ENCODE peak calls at places on chromosome 13, in six cellular contexts. F is mammary epithelial cell, H is MM.1S, Z is GM23338, J is colonic mucosa, T is body of pancreas. D is an unnamed sample. For H3K4me1 and H3K36me3, the result is how much of the 10 kb centered on the place peaks cover.

GRCh38 chr13:76632388-76633044 is 253.7 kb downstream of the KCTD12 start:
- DNase-seq in F (no peak), Z (peak), J (no peak), T (no peak), H (peak), D (peak)

GRCh38 chr13:77741587-77741972 is 44.1 kb downstream of the SLAIN1 start:
- DNase-seq in J (no peak), Z (no peak), H (no peak), F (no peak), T (no peak), D (no peak)

GRCh38 chr13:26679945-26680516 is 80.6 kb downstream of the GPR12 start:
- DNase-seq in F (no peak), T (no peak), J (no peak), H (no peak), Z (peak), D (no peak)

GRCh38 chr13:77698211-77699058 is 948 bp downstream of the SLAIN1 start:
- DNase-seq in F (no peak), H (peak), Z (peak), J (peak), T (peak), D (peak)

GRCh38 chr13:102897371-102898138 is 51.7 kb downstream of the ERCC5 start:
- DNase-seq in J (no peak), T (no peak), H (no peak), F (no peak), Z (no peak), D (no peak)

GRCh38 chr13:21688056-21688455 is 17.2 kb downstream of the FGF9 start:
- DNase-seq in H (no peak), F (peak), T (no peak), Z (no peak), J (no peak), D (no peak)

GRCh38 chr13:70630247-70630646 is 522.0 kb upstream of the KLHL1 start:
- DNase-seq in Z (peak), H (no peak), J (no peak), F (no peak), T (no peak), D (no peak)

GRCh38 chr13:51971520-51972426 is 39.5 kb downstream of the ATP7B start:
- DNase-seq in F (no peak), T (no peak), H (no peak), J (no peak), Z (no peak), D (no peak)

GRCh38 chr13:100314132-100314910 is 225.4 kb downstream of the PCCA start:
- DNase-seq in H (no peak), J (no peak), T (no peak), Z (no peak), F (peak), D (no peak)

GRCh38 chr13:95411641-95412040 is 110.4 kb upstream of the ABCC4 start:
- DNase-seq in Z (no peak), J (no peak), T (no peak), H (no peak), F (peak), D (no peak)

GRCh38 chr13:23739597-23739996 is 149.6 kb downstream of the MIPEP start:
- DNase-seq in F (no peak), J (no peak), T (no peak), H (no peak), Z (no peak), D (no peak)

GRCh38 chr13:113816248-113816924 is 47.5 kb downstream of the GAS6 start:
- DNase-seq in H (no peak), T (no peak), F (no peak), Z (no peak), J (no peak), D (no peak)
- H3K4me1 ChIP-seq in H (under half), T (under half), F (under half), Z (under half), J (under half), D (under half)

DNA sequence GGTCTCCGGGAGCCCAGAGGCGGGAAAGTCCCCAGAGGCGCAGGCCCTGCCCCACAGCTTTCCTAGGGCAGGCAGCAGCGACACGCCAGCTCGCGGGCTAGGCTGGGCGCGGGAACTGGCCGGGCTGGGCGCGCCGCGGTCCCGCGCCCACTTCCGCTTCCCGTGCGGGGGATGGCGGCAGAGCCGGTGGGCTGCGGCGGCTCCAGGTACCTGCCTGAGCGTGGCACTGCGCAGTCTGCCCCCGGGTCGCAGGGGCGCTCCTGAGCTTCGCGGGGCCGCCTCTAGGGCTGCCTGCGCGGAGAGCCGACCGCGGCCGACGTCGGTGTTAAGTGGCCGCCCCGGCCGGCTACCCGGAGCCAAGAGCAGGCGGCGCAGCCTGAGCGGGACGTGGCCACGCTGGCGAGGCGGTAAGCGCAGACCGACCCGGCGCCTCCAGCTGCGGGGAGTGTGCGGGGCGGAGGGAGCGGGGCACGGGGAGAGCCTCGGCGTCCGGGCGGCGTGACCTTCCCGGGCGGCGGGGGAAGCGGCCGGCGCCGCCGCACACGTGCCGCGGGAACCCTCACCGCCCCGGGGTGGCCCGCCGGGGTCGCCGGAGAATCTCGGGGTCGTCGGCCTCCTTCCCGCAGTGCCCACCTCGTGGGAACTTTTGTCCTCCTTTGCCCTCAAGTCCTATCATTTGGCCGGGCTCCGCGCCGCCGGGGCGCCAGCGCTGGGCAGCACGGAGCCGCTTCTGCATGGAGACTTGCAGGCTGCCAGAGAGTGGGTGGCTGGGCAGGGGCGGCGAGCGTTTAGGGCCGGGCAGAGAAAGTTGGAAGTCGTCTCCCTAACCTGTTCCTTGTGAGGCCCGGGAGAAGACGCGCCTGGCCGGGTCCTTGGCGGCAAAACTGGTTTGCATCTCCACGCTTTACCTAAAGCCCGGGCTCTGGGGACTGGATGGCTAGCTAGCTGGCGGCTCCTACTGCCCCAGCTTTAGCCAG is 31.4 kb upstream of the MPHOSPH8 start:
- DNase-seq in T (peak), H (peak), Z (peak), F (peak), J (peak), D (peak)
- TF ChIP-seq CTCF in T (peak), H (peak), Z (peak), F (peak), J (no peak), D (no peak)

GRCh38 chr13:111242585-111242984 is 77.9 kb upstream of the TEX29 start:
- DNase-seq in H (no peak), Z (no peak), T (no peak), J (no peak), F (no peak), D (no peak)
- H3K36me3 ChIP-seq in H (under half), Z (under half), T (under half), J (under half), F (under half), D (under half)

DNA sequence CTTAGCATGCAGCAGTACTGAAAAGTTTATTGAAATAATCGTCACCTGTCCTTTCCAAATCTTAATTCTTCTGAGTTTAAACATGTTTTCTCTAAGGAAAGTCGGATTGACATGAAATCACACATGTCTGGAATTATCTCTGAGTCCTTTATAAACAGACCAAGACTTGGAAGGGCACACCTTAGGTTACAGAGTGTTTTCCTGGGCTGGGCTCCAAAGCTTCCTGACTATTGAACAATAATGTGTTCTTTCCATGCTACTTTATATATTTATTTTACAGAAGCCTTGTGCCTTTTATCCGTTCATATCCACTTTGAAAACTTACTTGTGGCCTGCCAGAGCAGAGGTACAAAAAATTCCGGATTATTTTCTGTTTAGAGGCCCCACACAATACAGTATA is 52.1 kb downstream of the LRCH1 start:
- DNase-seq in T (no peak), H (no peak), F (no peak), J (no peak), Z (no peak), D (no peak)
- H3K4me1 ChIP-seq in T (under half), H (under half), F (under half), J (under half), Z (under half), D (half or more)

GRCh38 chr13:113084943-113085540 is 20.5 kb upstream of the F7 start:
- DNase-seq in Z (no peak), T (no peak), F (no peak), H (no peak), J (no peak), D (no peak)

GRCh38 chr13:113086031-113086750 is 19.4 kb upstream of the F7 start:
- DNase-seq in J (no peak), H (no peak), Z (peak), F (no peak), T (no peak), D (no peak)

GRCh38 chr13:113083402-113084061 is 22.1 kb upstream of the F7 start:
- DNase-seq in T (no peak), H (no peak), F (no peak), Z (no peak), J (no peak), D (no peak)

GRCh38 chr13:113083022-113083373 is 22.6 kb upstream of the F7 start:
- DNase-seq in T (no peak), J (no peak), F (no peak), Z (no peak), H (no peak), D (no peak)

GRCh38 chr13:113084094-113084942 is 21.3 kb upstream of the F7 start:
- DNase-seq in T (no peak), H (no peak), F (no peak), Z (peak), J (no peak), D (no peak)
- TF ChIP-seq CTCF in T (no peak), H (no peak), F (no peak), Z (peak), J (no peak), D (peak)